ENCODE peak calls at places on chromosomes 11 and 22, in ten cellular contexts. C, P, N, Z, J, A, D, T, I and B are unnamed samples. For H3K36me3 and H3K9me3, the result is how much of the 10 kb centered on the place peaks cover.

GRCh38 chr22:29703595-29704195 is 16.1 kb upstream of the CABP7 start:
- DNase-seq in N (no peak), J (no peak), T (no peak), P (no peak), Z (no peak), A (no peak), D (no peak), I (no peak), C (no peak), B (no peak)

GRCh38 chr11:67423466-67423865 is 4.8 kb upstream of the RPS6KB2 start:
- DNase-seq in I (no peak), D (no peak), T (no peak), C (no peak), J (no peak), P (no peak), Z (no peak), A (no peak), N (peak), B (no peak)

GRCh38 chr11:112012877-112013276 is 12.3 kb upstream of the DLAT start:
- DNase-seq in N (no peak), I (no peak), P (no peak), T (no peak), A (peak), Z (no peak), C (peak), D (no peak), J (no peak), B (no peak)

GRCh38 chr11:133946541-133947297 is 10.0 kb downstream of the IGSF9B start:
- DNase-seq in P (no peak), N (peak), T (no peak), D (no peak), C (no peak), J (no peak), A (no peak), I (no peak), Z (peak), B (no peak)

GRCh38 chr11:95596011-95596489 is 193.5 kb downstream of the FAM76B start:
- DNase-seq in A (peak), T (no peak), N (no peak), C (peak), D (no peak), J (no peak), I (no peak), Z (no peak), P (no peak), B (no peak)

GRCh38 chr22:45966320-45966891 is 10.6 kb downstream of the WNT7B start:
- DNase-seq in P (no peak), I (no peak), D (no peak), N (no peak), A (no peak), T (no peak), J (no peak), C (no peak), Z (no peak), B (no peak)

GRCh38 chr11:66313321-66314185 is 3.3 kb downstream of the CD248 start:
- DNase-seq in P (no peak), N (peak), Z (peak), T (no peak), I (no peak), C (peak), J (peak), D (no peak), A (peak), B (peak)

GRCh38 chr22:29751669-29752068 is 15.1 kb downstream of the ZMAT5 start:
- DNase-seq in N (no peak), Z (no peak), A (no peak), C (no peak), P (no peak), I (no peak), J (no peak), D (no peak), T (no peak), B (no peak)

GRCh38 chr11:44627911-44628729 is 62.7 kb downstream of the CD82 start:
- DNase-seq in J (peak), A (peak), I (peak), T (no peak), D (peak), P (peak), Z (peak), N (peak), C (peak), B (peak)

GRCh38 chr11:119617343-119617713 is 111.7 kb downstream of the NECTIN1 start:
- DNase-seq in A (peak), J (no peak), I (no peak), T (no peak), Z (no peak), N (no peak), C (no peak), P (no peak), D (no peak), B (no peak)

GRCh38 chr11:9923280-9923679 is 259.4 kb downstream of the SWAP70 start:
- DNase-seq in T (no peak), D (no peak), A (no peak), I (no peak), P (no peak), J (no peak), C (no peak), Z (no peak), N (no peak), B (no peak)

GRCh38 chr11:34105957-34106504 is 602 bp downstream of the NAT10 start:
- DNase-seq in T (no peak), Z (no peak), J (no peak), A (peak), D (no peak), I (no peak), P (no peak), C (peak), N (no peak), B (no peak)

GRCh38 chr22:31241936-31242335 is 29.8 kb downstream of the LIMK2 start:
- DNase-seq in I (no peak), Z (no peak), A (peak), J (no peak), N (no peak), D (no peak), P (no peak), C (peak), T (no peak), B (no peak)

GRCh38 chr22:36258750-36259619 is 6.1 kb downstream of the APOL1 start:
- DNase-seq in A (no peak), T (no peak), P (no peak), Z (peak), J (peak), N (no peak), C (peak), I (no peak), D (peak), B (no peak)

GRCh38 chr22:23088199-23088604 is 17.9 kb downstream of the GNAZ start:
- DNase-seq in P (peak), A (no peak), T (no peak), I (no peak), Z (peak), N (no peak), C (no peak), J (no peak), D (no peak), B (no peak)

DNA sequence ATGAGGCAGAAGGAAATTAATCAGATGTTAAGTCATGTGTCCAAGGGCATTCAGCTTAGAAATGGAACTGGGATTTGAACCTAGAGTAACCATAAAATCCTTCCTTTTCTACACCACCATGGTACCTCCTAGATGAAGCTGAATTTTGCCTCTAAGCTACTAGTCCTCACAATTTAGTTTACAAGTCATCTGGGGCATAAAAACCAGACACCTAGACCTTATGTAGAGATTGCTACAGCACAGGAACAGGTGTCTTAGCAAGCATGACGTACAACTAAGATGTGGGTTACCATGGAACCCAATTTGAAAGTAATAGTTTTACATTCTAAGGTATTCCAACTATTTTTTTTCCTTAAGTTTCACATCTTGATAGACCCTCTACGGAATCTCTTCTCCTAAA is 9.2 kb downstream of the TMEM216 start:
- DNase-seq in D (no peak), N (no peak), Z (no peak), A (no peak), T (no peak), J (no peak), P (no peak), C (no peak), I (no peak), B (no peak)
- H3K36me3 ChIP-seq in D (half or more), N (half or more), Z (half or more), A (under half), T (half or more), J (under half), P (half or more), C (under half), I (half or more), B (half or more)

DNA sequence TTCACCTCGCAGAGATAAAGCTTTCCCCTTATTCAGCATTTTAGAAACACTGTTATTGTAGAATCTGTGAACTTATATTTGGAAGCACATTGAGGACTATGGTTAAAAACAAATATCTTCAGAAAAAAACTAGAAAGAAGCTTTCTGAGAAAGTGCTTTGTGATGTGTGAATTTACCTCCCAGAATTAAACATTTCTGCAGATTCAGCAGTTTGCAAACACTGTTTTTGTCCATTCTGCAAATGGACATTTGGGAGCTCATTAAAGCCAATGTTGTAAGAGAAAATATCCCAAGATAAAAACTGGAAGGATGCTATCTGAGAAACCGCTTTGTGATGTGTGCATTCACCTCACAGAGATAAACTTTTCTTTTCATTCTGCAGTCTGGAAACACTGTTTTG is 272.7 kb downstream of the OR4A5 start:
- DNase-seq in C (no peak), A (no peak), N (no peak), T (no peak), P (no peak), I (no peak), Z (no peak), J (no peak), D (no peak), B (no peak)
- H3K9me3 ChIP-seq in C (under half), A (under half), N (half or more), T (under half), P (half or more), I (under half), Z (half or more), J (under half), D (under half), B (half or more)

GRCh38 chr22:19107730-19108074 is 14.5 kb downstream of the DGCR2 start:
- DNase-seq in P (no peak), C (no peak), J (no peak), I (no peak), N (no peak), Z (no peak), A (no peak), D (no peak), T (no peak), B (no peak)
- H3K27ac ChIP-seq in P (no peak), C (no peak), J (no peak), I (no peak), N (peak), Z (no peak), A (no peak), D (no peak), T (peak), B (peak)

GRCh38 chr22:41893591-41894375 is 21.1 kb downstream of the SHISA8 start:
- DNase-seq in Z (no peak), T (no peak), D (no peak), J (no peak), A (no peak), C (no peak), N (no peak), I (no peak), P (no peak), B (no peak)
- H3K36me3 ChIP-seq in Z (half or more), T (half or more), D (half or more), J (under half), A (under half), C (under half), N (half or more), I (half or more), P (half or more), B (under half)